ENCODE peak calls at places on chromosomes 16 and 17, in nine cellular contexts. H, D, P, O, W, E, R, Q and G are unnamed samples.

GRCh38 chr16:66542396-66542795 is 7.5 kb downstream of the TK2 start:
- DNase-seq in H (no peak), D (no peak), P (no peak), O (no peak), W (no peak), E (no peak), R (no peak), Q (no peak), G (no peak)

GRCh38 chr17:19940722-19941464 is 36.7 kb downstream of the AKAP10 start:
- DNase-seq in H (no peak), D (no peak), P (no peak), O (peak), W (peak), E (no peak), R (no peak), Q (no peak), G (peak)

GRCh38 chr17:12257176-12257575 is 236.5 kb downstream of the MAP2K4 start:
- DNase-seq in H (no peak), D (no peak), P (no peak), O (no peak), W (no peak), E (no peak), R (no peak), Q (no peak), G (no peak)

GRCh38 chr17:60231234-60231633 is 81.5 kb downstream of the CA4 start:
- DNase-seq in H (no peak), D (no peak), P (peak), O (peak), W (no peak), E (no peak), R (no peak), Q (peak), G (peak)

GRCh38 chr16:11994187-11995119 is 17.9 kb downstream of the SNX29 start:
- DNase-seq in H (no peak), D (no peak), P (no peak), O (no peak), W (no peak), E (no peak), R (no peak), Q (no peak), G (peak)

GRCh38 chr16:75965504-75966374 is 239.4 kb upstream of the CPHXL start:
- DNase-seq in H (no peak), D (no peak), P (no peak), O (no peak), W (no peak), E (no peak), R (no peak), Q (no peak), G (no peak)

GRCh38 chr16:79687249-79687768 is 86.8 kb upstream of the MAF start:
- DNase-seq in H (no peak), D (no peak), P (no peak), O (no peak), W (no peak), E (no peak), R (no peak), Q (no peak), G (no peak)

GRCh38 chr16:66262253-66263167 is 104.0 kb upstream of the CDH5 start:
- DNase-seq in H (no peak), D (no peak), P (no peak), O (peak), W (no peak), E (no peak), R (no peak), Q (no peak), G (peak)

GRCh38 chr17:42623732-42624596 is 14.5 kb downstream of the TUBG1 start:
- DNase-seq in H (no peak), D (no peak), P (no peak), O (no peak), W (peak), E (no peak), R (no peak), Q (peak), G (no peak)

GRCh38 chr17:68697850-68698313 is 96.7 kb upstream of the FAM20A start:
- DNase-seq in H (no peak), D (no peak), P (no peak), O (peak), W (no peak), E (no peak), R (no peak), Q (no peak), G (peak)

GRCh38 chr17:59753522-59754467 is 46.3 kb downstream of the VMP1 start:
- DNase-seq in H (no peak), D (no peak), P (peak), O (peak), W (peak), E (peak), R (no peak), Q (peak), G (peak)

GRCh38 chr17:47611372-47612350 is 38.1 kb upstream of the KPNB1 start:
- DNase-seq in H (no peak), D (no peak), P (no peak), O (peak), W (no peak), E (no peak), R (no peak), Q (no peak), G (peak)

GRCh38 chr17:78991017-78991783 is 11.5 kb upstream of the LGALS3BP start:
- DNase-seq in H (no peak), D (no peak), P (no peak), O (no peak), W (no peak), E (no peak), R (no peak), Q (no peak), G (no peak)

GRCh38 chr17:2086306-2086705 is 31.4 kb downstream of the HIC1 start:
- DNase-seq in H (no peak), D (no peak), P (no peak), O (no peak), W (no peak), E (no peak), R (no peak), Q (no peak), G (no peak)

GRCh38 chr17:80927791-80928216 is 63.8 kb upstream of the CHMP6 start:
- DNase-seq in H (no peak), D (no peak), P (no peak), O (no peak), W (no peak), E (no peak), R (no peak), Q (no peak), G (peak)

GRCh38 chr16:8936421-8936820 is 27.3 kb downstream of the USP7 start:
- DNase-seq in H (peak), D (no peak), P (peak), O (no peak), W (no peak), E (no peak), R (peak), Q (peak), G (peak)

GRCh38 chr16:77359065-77359502 is 75.8 kb downstream of the ADAMTS18 start:
- DNase-seq in H (no peak), D (no peak), P (no peak), O (peak), W (peak), E (no peak), R (no peak), Q (peak), G (peak)

GRCh38 chr16:85707528-85708095 is 18.9 kb upstream of the GINS2 start:
- DNase-seq in H (no peak), D (no peak), P (no peak), O (no peak), W (no peak), E (no peak), R (no peak), Q (no peak), G (no peak)

GRCh38 chr16:57624044-57624688 is 4.3 kb upstream of the ADGRG1 start:
- DNase-seq in H (no peak), D (no peak), P (no peak), O (no peak), W (no peak), E (no peak), R (no peak), Q (no peak), G (peak)

GRCh38 chr16:82067810-82068325 is 32.8 kb downstream of the HSD17B2 start:
- DNase-seq in H (no peak), D (no peak), P (no peak), O (no peak), W (no peak), E (no peak), R (no peak), Q (no peak), G (no peak)

GRCh38 chr17:79779088-79779529 is 1.2 kb downstream of the CBX2 start:
- DNase-seq in H (no peak), D (no peak), P (no peak), O (no peak), W (no peak), E (no peak), R (no peak), Q (no peak), G (no peak)

GRCh38 chr17:82215095-82215971 is 2.7 kb upstream of the CCDC57 start:
- DNase-seq in H (no peak), D (no peak), P (peak), O (peak), W (no peak), E (no peak), R (no peak), Q (peak), G (peak)

GRCh38 chr16:56294599-56294998 is 103.3 kb downstream of the GNAO1 start:
- DNase-seq in H (no peak), D (no peak), P (no peak), O (peak), W (no peak), E (no peak), R (no peak), Q (no peak), G (peak)

GRCh38 chr17:49490271-49490670 is 4.8 kb upstream of the NGFR start:
- DNase-seq in H (no peak), D (no peak), P (no peak), O (no peak), W (no peak), E (no peak), R (no peak), Q (no peak), G (no peak)

GRCh38 chr17:17096438-17097178 is 54.4 kb downstream of the MPRIP start:
- DNase-seq in H (no peak), D (no peak), P (no peak), O (peak), W (no peak), E (no peak), R (no peak), Q (no peak), G (peak)

GRCh38 chr17:49343273-49343672 is 18.8 kb downstream of the ZNF652 start:
- DNase-seq in H (no peak), D (no peak), P (no peak), O (peak), W (no peak), E (no peak), R (no peak), Q (no peak), G (peak)

GRCh38 chr17:39632153-39632941 is 4.6 kb upstream of the STARD3 start:
- DNase-seq in H (no peak), D (no peak), P (no peak), O (no peak), W (peak), E (no peak), R (no peak), Q (no peak), G (no peak)

GRCh38 chr17:72053069-72053846 is 67.6 kb upstream of the SOX9 start:
- DNase-seq in H (no peak), D (no peak), P (no peak), O (no peak), W (no peak), E (no peak), R (no peak), Q (no peak), G (no peak)

GRCh38 chr17:35099929-35100328 is 19.7 kb downstream of the RAD51D start:
- DNase-seq in H (no peak), D (no peak), P (no peak), O (no peak), W (no peak), E (no peak), R (no peak), Q (no peak), G (no peak)

GRCh38 chr17:29045734-29046133 is 2.8 kb downstream of the PIPOX start:
- DNase-seq in H (no peak), D (no peak), P (no peak), O (no peak), W (no peak), E (no peak), R (no peak), Q (no peak), G (no peak)

GRCh38 chr16:13994239-13995106 is 74.5 kb downstream of the ERCC4 start:
- DNase-seq in H (no peak), D (no peak), P (no peak), O (no peak), W (peak), E (no peak), R (no peak), Q (no peak), G (peak)

GRCh38 chr16:30923554-30924085 is at the start of gene FBXL19:
- DNase-seq in H (no peak), D (no peak), P (no peak), O (no peak), W (no peak), E (no peak), R (no peak), Q (no peak), G (no peak)

GRCh38 chr17:78159575-78160158 is 8.7 kb upstream of the SYNGR2 start:
- DNase-seq in H (no peak), D (no peak), P (peak), O (peak), W (no peak), E (no peak), R (no peak), Q (no peak), G (peak)

GRCh38 chr16:57941016-57941656 is 29.8 kb downstream of the CNGB1 start:
- DNase-seq in H (no peak), D (peak), P (no peak), O (peak), W (peak), E (no peak), R (no peak), Q (no peak), G (no peak)